ENCODE peak calls at places on chromosome 22, in eight cellular contexts. W is astrocyte; J is adrenal gland; Z is CD8-positive, alpha-beta T cell; M is tibial artery; U is body of pancreas; P is HCT116; D is mammary epithelial cell. N is an unnamed sample.
A peak's percentile ranks its signal among the peaks of the same experiment; 100 is the strongest.

GRCh38 chr22:19714320-19715252 is at the start of gene SEPTIN5:
- DNase-seq in W (no peak), U (no peak), Z (no peak), P (no peak), D (no peak), M (no peak), J (no peak), N (no peak)

GRCh38 chr22:50084570-50084969 is 656 bp downstream of the MLC1 start:
- DNase-seq in D (no peak), J (no peak), U (no peak), P (no peak), M (no peak), Z (no peak), W (no peak), N (no peak)

GRCh38 chr22:41914611-41915034 is 251 bp downstream of the SHISA8 start:
- DNase-seq in P (no peak), Z (no peak), W (no peak), M (no peak), U (no peak), J (no peak), D (no peak), N (no peak)

GRCh38 chr22:26921726-26922125 is 264.3 kb downstream of the MIAT start:
- DNase-seq in U (no peak), P (no peak), W (no peak), Z (no peak), J (no peak), D (no peak), M (no peak), N (no peak)

GRCh38 chr22:19969141-19969928 is 27.7 kb upstream of the TXNRD2 start:
- DNase-seq in J (no peak), P (no peak), W (no peak), Z (no peak), M (no peak), D (no peak), U (no peak), N (no peak)

GRCh38 chr22:17781319-17782031 is 7.2 kb upstream of the BID start:
- DNase-seq in W (peak; percentile 80), Z (peak; percentile 50), J (no peak), U (no peak), D (peak; percentile 92), M (no peak), P (no peak), N (peak; percentile 71)

GRCh38 chr22:46239261-46240048 is 10.6 kb downstream of the CDPF1 start:
- DNase-seq in W (no peak), J (no peak), D (no peak), Z (no peak), P (no peak), U (no peak), M (no peak), N (no peak)

GRCh38 chr22:40407831-40408717 is 37.7 kb downstream of the SGSM3 start:
- DNase-seq in J (no peak), P (no peak), U (no peak), Z (no peak), W (no peak), M (no peak), D (no peak), N (no peak)

GRCh38 chr22:32475428-32476010 is 908 bp downstream of the FBXO7 start:
- DNase-seq in U (peak; percentile 30), D (no peak), Z (peak; percentile 39), J (peak; percentile 55), M (peak; percentile 52), W (no peak), P (peak; percentile 8), N (peak; percentile 34)

GRCh38 chr22:43273902-43274484 is 69.2 kb downstream of the SCUBE1 start:
- DNase-seq in U (peak; percentile 50), D (peak; percentile 41), J (peak; percentile 63), Z (peak; percentile 25), W (no peak), P (peak; percentile 47), M (peak; percentile 36), N (peak; percentile 38)

GRCh38 chr22:44292007-44292370 is 20.8 kb downstream of the SHISAL1 start:
- DNase-seq in W (no peak), J (no peak), U (no peak), M (no peak), Z (no peak), D (no peak), P (no peak), N (no peak)

GRCh38 chr22:44291265-44292006 is 21.3 kb downstream of the SHISAL1 start:
- DNase-seq in W (no peak), P (no peak), J (no peak), D (no peak), M (no peak), U (no peak), Z (no peak), N (no peak)

GRCh38 chr22:44292521-44292920 is 20.2 kb downstream of the SHISAL1 start:
- DNase-seq in M (no peak), U (no peak), P (no peak), W (no peak), Z (no peak), J (no peak), D (no peak), N (no peak)

GRCh38 chr22:44295406-44295805 is 17.3 kb downstream of the SHISAL1 start:
- DNase-seq in M (no peak), U (no peak), P (no peak), J (no peak), W (no peak), D (no peak), Z (no peak), N (no peak)

GRCh38 chr22:44293034-44293433 is 19.7 kb downstream of the SHISAL1 start:
- DNase-seq in J (no peak), P (no peak), Z (no peak), U (no peak), D (no peak), M (no peak), W (no peak), N (no peak)
- H3K4me3 ChIP-seq in J (no peak overlapping the region), P (no peak overlapping the region), Z (no peak overlapping the region), U (no peak overlapping the region), D (no peak overlapping the region), M (no peak overlapping the region), W (no peak overlapping the region), N (no peak overlapping the region)

GRCh38 chr22:24566899-24567511 is 11.2 kb downstream of the SNRPD3 start:
- DNase-seq in J (no peak), P (no peak), W (no peak), U (no peak), M (no peak), D (no peak), Z (no peak), N (no peak)
- H3K27me3 ChIP-seq in J (no peaks in the 10 kb centered on the region), P (no peaks in the 10 kb centered on the region), W (no peaks in the 10 kb centered on the region), U (no peaks in the 10 kb centered on the region), M (no peaks in the 10 kb centered on the region), D (no peaks in the 10 kb centered on the region), Z (no peaks in the 10 kb centered on the region), N (no peaks in the 10 kb centered on the region)

GRCh38 chr22:49011769-49012598 is 815.7 kb downstream of the BRD1 start:
- DNase-seq in M (peak; percentile 25), U (no peak), J (no peak), Z (no peak), D (no peak), W (no peak), P (no peak), N (no peak)
- H3K9me3 ChIP-seq in M (no peaks in the 10 kb centered on the region), U (no peaks in the 10 kb centered on the region), J (no peaks in the 10 kb centered on the region), Z (no peaks in the 10 kb centered on the region), D (peaks cover 56% of the 10 kb centered on the region), W (no peaks in the 10 kb centered on the region), P (no peaks in the 10 kb centered on the region), N (no peaks in the 10 kb centered on the region)

GRCh38 chr22:37443977-37444376 is 16.7 kb upstream of the ELFN2 start:
- DNase-seq in U (no peak), D (no peak), J (no peak), P (peak; percentile 47), W (no peak), M (no peak), Z (no peak), N (no peak)

GRCh38 chr22:37442537-37442936 is 15.3 kb upstream of the ELFN2 start:
- DNase-seq in W (peak; percentile 51), P (peak; percentile 67), M (no peak), D (peak; percentile 67), Z (no peak), U (no peak), J (no peak), N (no peak)

GRCh38 chr22:37443086-37443485 is 15.8 kb upstream of the ELFN2 start:
- DNase-seq in Z (no peak), U (no peak), W (no peak), D (no peak), P (no peak), M (no peak), J (no peak), N (no peak)

GRCh38 chr22:37445501-37445900 is 18.2 kb upstream of the ELFN2 start:
- DNase-seq in Z (no peak), U (no peak), J (no peak), W (no peak), D (no peak), M (no peak), P (no peak), N (no peak)

DNA sequence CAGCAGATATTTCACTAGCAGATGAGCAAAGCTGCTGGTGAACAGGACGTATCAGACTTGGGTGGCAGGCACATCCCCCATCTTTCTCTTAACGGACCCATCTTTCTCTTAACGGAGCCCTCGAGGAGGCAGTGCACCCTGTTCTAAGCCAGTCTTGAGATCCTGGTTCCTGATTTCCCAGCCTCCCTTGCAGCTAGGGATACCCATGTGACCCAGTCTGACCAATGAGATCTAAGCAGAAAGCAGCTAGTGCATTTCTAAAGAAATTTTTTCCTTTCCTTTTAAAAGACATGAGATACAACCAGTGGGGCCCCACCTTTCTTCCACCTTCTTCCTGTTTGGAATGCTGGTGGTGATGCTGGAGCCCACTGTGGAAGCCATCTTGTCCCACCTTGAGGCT is 13.6 kb upstream of the ELFN2 start:
- DNase-seq in J (no peak), M (no peak), W (no peak), Z (no peak), D (no peak), U (no peak), P (no peak), N (no peak)
- H3K4me3 ChIP-seq in J (no peak overlapping the region), M (no peak overlapping the region), W (no peak overlapping the region), Z (no peak overlapping the region), D (no peak overlapping the region), U (no peak overlapping the region), P (no peak overlapping the region), N (no peak overlapping the region)

GRCh38 chr22:22820076-22820475 is 67.5 kb upstream of the IGLL5 start:
- DNase-seq in U (no peak), J (no peak), P (no peak), Z (no peak), M (no peak), W (no peak), D (no peak), N (no peak)
- H3K27me3 ChIP-seq in U (no peaks in the 10 kb centered on the region), J (no peaks in the 10 kb centered on the region), P (no peaks in the 10 kb centered on the region), Z (no peaks in the 10 kb centered on the region), M (peaks cover 22% of the 10 kb centered on the region), W (no peaks in the 10 kb centered on the region), D (no peaks in the 10 kb centered on the region), N (no peaks in the 10 kb centered on the region)

N was measured in MG63.